ENCODE peak calls at places on chromosome 5, in four cellular contexts. One of them, this sample, is unnamed.

GRCh38 chr5:170755679-170756456 is 27.7 kb upstream of the GABRP start:
- DNase-seq in kidney: peak
- DNase-seq in GM12878: no peak
- DNase-seq in cardiac fibroblast: peak
- DNase-seq in this sample: no peak

GRCh38 chr5:148541054-148541835 is 113.1 kb downstream of the HTR4 start:
- DNase-seq in kidney: no peak
- DNase-seq in GM12878: no peak
- DNase-seq in cardiac fibroblast: no peak
- DNase-seq in this sample: no peak

GRCh38 chr5:115072266-115073056 is 97.2 kb downstream of the TRIM36 start:
- DNase-seq in cardiac fibroblast: no peak
- DNase-seq in kidney: no peak
- DNase-seq in GM12878: no peak
- DNase-seq in this sample: no peak

GRCh38 chr5:14714706-14715105 is 50.2 kb downstream of the OTULIN start:
- DNase-seq in cardiac fibroblast: no peak
- DNase-seq in GM12878: no peak
- DNase-seq in kidney: no peak
- DNase-seq in this sample: no peak

GRCh38 chr5:17276445-17276844 is 59.0 kb downstream of the BASP1 start:
- DNase-seq in GM12878: no peak
- DNase-seq in kidney: no peak
- DNase-seq in cardiac fibroblast: no peak
- DNase-seq in this sample: no peak

GRCh38 chr5:61673007-61673735 is 341.1 kb downstream of the ZSWIM6 start:
- DNase-seq in GM12878: no peak
- DNase-seq in cardiac fibroblast: peak
- DNase-seq in kidney: no peak
- DNase-seq in this sample: peak

GRCh38 chr5:93191016-93191415 is 390.0 kb downstream of the NR2F1-AS1 start:
- DNase-seq in GM12878: no peak
- DNase-seq in kidney: no peak
- DNase-seq in cardiac fibroblast: no peak
- DNase-seq in this sample: no peak

GRCh38 chr5:179401-179800 is 11.9 kb upstream of the LRRC14B start:
- DNase-seq in kidney: no peak
- DNase-seq in cardiac fibroblast: no peak
- DNase-seq in GM12878: no peak
- DNase-seq in this sample: no peak

GRCh38 chr5:42531611-42532010 is 108.4 kb downstream of the GHR start:
- DNase-seq in kidney: no peak
- DNase-seq in cardiac fibroblast: no peak
- DNase-seq in GM12878: no peak
- DNase-seq in this sample: no peak

GRCh38 chr5:132479073-132479811 is 11.3 kb downstream of the IRF1 start:
- DNase-seq in GM12878: no peak
- DNase-seq in kidney: peak
- DNase-seq in cardiac fibroblast: no peak
- DNase-seq in this sample: peak

GRCh38 chr5:24381861-24382460 is 262.8 kb downstream of the CDH10 start:
- DNase-seq in cardiac fibroblast: no peak
- DNase-seq in GM12878: no peak
- DNase-seq in kidney: no peak
- DNase-seq in this sample: no peak

DNA sequence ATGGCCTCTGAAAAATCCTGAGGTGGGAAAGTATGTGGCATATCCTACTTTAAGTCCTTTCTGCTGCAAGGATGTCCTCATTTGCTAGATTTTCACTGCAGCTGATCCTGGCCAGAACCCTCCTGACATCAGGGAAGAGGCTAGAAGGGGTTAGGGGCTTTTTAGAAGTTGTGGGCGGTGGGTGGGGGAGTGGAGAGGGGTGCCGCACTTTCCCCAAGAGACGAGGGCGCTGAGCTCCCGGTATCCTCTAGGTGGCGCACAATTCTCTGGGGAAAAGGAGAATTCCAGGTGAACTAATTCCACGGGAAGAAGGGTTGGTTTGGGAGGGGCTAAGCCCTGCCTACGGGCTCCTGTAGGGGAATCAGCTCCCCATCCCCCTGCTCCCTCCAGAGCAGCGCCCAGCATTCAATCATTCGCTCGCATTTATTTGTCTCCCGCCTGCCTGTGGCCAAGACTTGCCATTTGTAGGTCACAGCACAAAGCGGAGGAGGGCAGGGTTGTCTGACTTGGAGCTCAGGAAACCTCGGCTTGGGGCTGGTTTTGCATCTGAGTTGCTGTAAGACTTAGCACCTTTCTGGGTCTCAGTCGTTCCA is 42.9 kb upstream of the HAND1 start:
- DNase-seq in GM12878: no peak
- DNase-seq in kidney: no peak
- DNase-seq in cardiac fibroblast: no peak
- DNase-seq in this sample: peak
- H3K4me3 ChIP-seq in GM12878: no peak
- H3K4me3 ChIP-seq in kidney: peak
- H3K4me3 ChIP-seq in cardiac fibroblast: no peak
- H3K4me3 ChIP-seq in this sample: no peak

GRCh38 chr5:57410374-57411320 is 72.0 kb downstream of the ACTBL2 start:
- DNase-seq in kidney: no peak
- DNase-seq in cardiac fibroblast: no peak
- DNase-seq in GM12878: no peak
- DNase-seq in this sample: no peak

GRCh38 chr5:57412010-57412409 is 70.6 kb downstream of the ACTBL2 start:
- DNase-seq in GM12878: no peak
- DNase-seq in kidney: no peak
- DNase-seq in cardiac fibroblast: peak
- DNase-seq in this sample: peak

GRCh38 chr5:57414857-57415256 is 67.8 kb downstream of the ACTBL2 start:
- DNase-seq in GM12878: no peak
- DNase-seq in cardiac fibroblast: no peak
- DNase-seq in kidney: no peak
- DNase-seq in this sample: no peak

GRCh38 chr5:57413145-57413544 is 69.5 kb downstream of the ACTBL2 start:
- DNase-seq in kidney: no peak
- DNase-seq in GM12878: no peak
- DNase-seq in cardiac fibroblast: no peak
- DNase-seq in this sample: no peak

GRCh38 chr5:57412680-57413079 is 69.9 kb downstream of the ACTBL2 start:
- DNase-seq in cardiac fibroblast: peak
- DNase-seq in kidney: no peak
- DNase-seq in GM12878: no peak
- DNase-seq in this sample: no peak
- H3K4me3 ChIP-seq in cardiac fibroblast: no peak
- H3K4me3 ChIP-seq in kidney: no peak
- H3K4me3 ChIP-seq in GM12878: no peak
- H3K4me3 ChIP-seq in this sample: no peak

DNA sequence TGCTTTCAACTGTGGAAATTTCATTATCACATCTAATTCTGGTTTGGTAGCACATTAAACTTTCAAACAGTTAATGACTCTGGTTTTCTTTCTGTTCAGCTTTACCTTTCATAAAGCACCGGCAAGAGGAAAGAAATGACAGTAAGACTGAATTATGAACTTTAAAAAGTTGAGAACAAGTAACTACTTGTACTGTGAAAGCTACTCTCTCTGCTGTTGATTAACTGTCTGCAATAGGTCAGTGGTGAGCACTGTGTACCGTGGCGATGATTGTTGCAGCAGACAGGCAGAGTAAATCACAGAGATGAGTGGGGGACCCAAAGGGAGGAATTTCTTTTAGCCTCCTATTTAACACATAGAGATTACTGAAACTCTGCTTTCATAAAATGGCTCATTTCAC is 74.0 kb upstream of the MEF2C start:
- DNase-seq in cardiac fibroblast: no peak
- DNase-seq in kidney: no peak
- DNase-seq in GM12878: no peak
- DNase-seq in this sample: no peak
- H3K4me3 ChIP-seq in cardiac fibroblast: no peak
- H3K4me3 ChIP-seq in kidney: no peak
- H3K4me3 ChIP-seq in GM12878: no peak
- H3K4me3 ChIP-seq in this sample: no peak

DNA sequence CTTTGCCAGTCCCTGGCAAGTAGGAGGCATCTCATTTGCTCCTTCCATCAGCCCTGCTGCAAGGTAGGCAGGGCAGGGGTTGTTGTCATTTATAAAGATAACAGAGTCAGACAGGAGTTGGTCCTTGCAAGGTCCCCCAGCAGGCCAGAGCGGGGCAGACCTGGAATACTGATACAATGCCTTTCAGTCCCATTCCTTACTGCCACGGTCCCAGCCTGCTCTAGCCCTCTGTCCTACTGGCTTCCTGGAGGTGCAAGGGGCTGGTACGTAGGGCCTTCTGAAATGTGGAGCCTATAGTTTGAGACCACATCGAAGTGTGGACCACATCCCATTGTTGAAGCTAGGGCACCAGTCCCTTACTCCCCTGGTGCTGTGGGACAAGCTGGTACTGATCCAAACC is 42.8 kb upstream of the PITX1 start:
- DNase-seq in kidney: peak
- DNase-seq in GM12878: no peak
- DNase-seq in cardiac fibroblast: no peak
- DNase-seq in this sample: no peak
- H3K4me3 ChIP-seq in kidney: no peak
- H3K4me3 ChIP-seq in GM12878: no peak
- H3K4me3 ChIP-seq in cardiac fibroblast: no peak
- H3K4me3 ChIP-seq in this sample: no peak

GRCh38 chr5:135031146-135031812 is 2.7 kb downstream of the PITX1 start:
- DNase-seq in cardiac fibroblast: peak
- DNase-seq in GM12878: no peak
- DNase-seq in kidney: peak
- DNase-seq in this sample: no peak
- H3K4me3 ChIP-seq in cardiac fibroblast: no peak
- H3K4me3 ChIP-seq in GM12878: no peak
- H3K4me3 ChIP-seq in kidney: peak
- H3K4me3 ChIP-seq in this sample: peak

GRCh38 chr5:176680226-176680563 is 32.9 kb downstream of the TSPAN17 start:
- DNase-seq in cardiac fibroblast: no peak
- DNase-seq in kidney: peak
- DNase-seq in GM12878: no peak
- DNase-seq in this sample: no peak
- H3K4me3 ChIP-seq in cardiac fibroblast: no peak
- H3K4me3 ChIP-seq in kidney: no peak
- H3K4me3 ChIP-seq in GM12878: no peak
- H3K4me3 ChIP-seq in this sample: no peak

DNA sequence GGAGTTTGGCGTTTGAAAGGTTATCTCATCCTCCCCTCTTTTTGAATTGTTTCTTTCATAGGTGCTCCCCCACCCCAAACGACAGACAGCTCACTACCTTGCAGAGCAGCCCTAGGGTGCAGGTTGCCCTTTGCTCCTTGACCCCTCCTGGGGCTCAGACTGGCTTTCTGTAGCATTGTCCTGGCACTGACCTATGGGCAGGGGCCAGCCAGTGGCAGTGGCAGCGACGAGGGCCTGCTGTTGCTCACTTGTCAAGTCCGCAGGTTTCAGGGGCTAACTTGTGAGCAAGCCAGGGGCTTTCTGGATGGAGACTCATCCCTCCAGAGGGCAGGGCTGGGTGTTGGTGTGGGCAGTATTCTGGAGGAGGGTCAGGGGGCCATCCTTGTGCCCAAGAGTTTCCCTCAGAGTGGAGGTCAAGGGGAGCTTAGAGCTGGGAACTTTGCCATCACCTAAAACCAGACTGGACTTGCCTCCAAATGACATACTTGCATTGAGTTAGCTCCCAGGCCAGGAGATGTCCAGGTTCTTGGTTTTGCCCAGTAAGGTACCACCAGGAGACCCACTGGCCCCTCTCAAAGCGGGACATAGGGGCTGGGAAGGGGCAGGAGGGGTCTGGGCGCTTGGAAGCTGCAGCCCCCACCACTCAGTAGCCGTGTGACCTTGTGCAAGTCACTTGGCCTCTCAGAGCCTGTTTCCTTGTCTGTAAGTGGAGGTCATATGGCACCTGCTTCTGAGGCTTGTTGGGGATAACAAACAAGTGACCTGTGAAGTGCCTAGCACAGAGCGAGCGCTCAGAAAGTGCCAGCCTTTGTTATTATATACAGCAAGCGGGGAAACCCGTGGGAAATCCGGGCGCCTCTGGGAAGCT is 53.5 kb upstream of the CDKN2AIPNL start:
- DNase-seq in kidney: peak
- DNase-seq in cardiac fibroblast: no peak
- DNase-seq in GM12878: peak
- DNase-seq in this sample: no peak
- H3K4me3 ChIP-seq in kidney: peak
- H3K4me3 ChIP-seq in cardiac fibroblast: no peak
- H3K4me3 ChIP-seq in GM12878: peak
- H3K4me3 ChIP-seq in this sample: no peak

DNA sequence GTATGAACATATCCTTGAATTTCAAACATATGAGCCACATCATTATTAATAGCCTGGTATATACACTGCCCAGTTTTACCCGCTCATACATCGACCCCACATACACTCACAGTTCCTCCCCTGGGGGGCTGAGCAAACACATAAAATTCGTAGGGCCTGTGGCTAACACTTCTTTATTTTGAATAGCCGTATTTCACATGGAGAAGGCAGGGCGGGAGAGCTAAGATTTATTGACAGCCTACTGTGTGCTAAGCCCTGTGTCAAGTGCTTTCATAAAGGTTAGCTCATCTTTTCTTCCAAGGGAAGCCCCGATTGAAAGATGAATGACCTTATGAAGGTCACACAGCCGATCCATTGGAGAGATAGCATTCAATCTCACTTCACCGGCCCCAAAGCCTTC is 134.4 kb downstream of the ENC1 start:
- DNase-seq in kidney: no peak
- DNase-seq in cardiac fibroblast: no peak
- DNase-seq in GM12878: no peak
- DNase-seq in this sample: no peak
- H3K4me3 ChIP-seq in kidney: no peak
- H3K4me3 ChIP-seq in cardiac fibroblast: no peak
- H3K4me3 ChIP-seq in GM12878: no peak
- H3K4me3 ChIP-seq in this sample: no peak

This sample was measured in MG63.